ENCODE peak calls at places on chromosomes 12 and 14, in four cellular contexts. D is AML-193, K is A549, O is stromal cell of bone marrow. P is an unnamed sample.

GRCh38 chr14:75375983-75376382 is 51.8 kb upstream of the JDP2 start:
- DNase-seq in O (no peak), K (no peak), D (no peak), P (no peak)

GRCh38 chr14:55915464-55915863 is 202.7 kb upstream of the PELI2 start:
- DNase-seq in D (no peak), O (no peak), K (no peak), P (no peak)

GRCh38 chr12:3273409-3273853 is 196.3 kb downstream of the TSPAN9 start:
- DNase-seq in D (no peak), K (peak), O (no peak), P (no peak)

GRCh38 chr12:71873821-71874220 is 34.3 kb downstream of the TBC1D15 start:
- DNase-seq in K (no peak), D (no peak), O (no peak), P (no peak)

GRCh38 chr12:109761631-109761950 is 48.0 kb downstream of the FAM222A start:
- DNase-seq in O (no peak), K (no peak), D (no peak), P (no peak)

GRCh38 chr14:87896393-87897380 is 96.3 kb downstream of the GALC start:
- DNase-seq in D (peak), K (peak), O (peak), P (peak)

GRCh38 chr12:31226639-31227038 is 99.3 kb downstream of the SINHCAF start:
- DNase-seq in O (no peak), K (no peak), D (no peak), P (no peak)

GRCh38 chr12:47032644-47033043 is 46.8 kb upstream of the PCED1B start:
- DNase-seq in K (no peak), D (peak), O (peak), P (no peak)

GRCh38 chr14:79018846-79019245 is 848.7 kb downstream of the NRXN3 start:
- DNase-seq in D (no peak), O (peak), K (no peak), P (no peak)

GRCh38 chr14:61229475-61229888 is 51.7 kb downstream of the TMEM30B start:
- DNase-seq in D (no peak), K (no peak), O (no peak), P (no peak)

GRCh38 chr12:84502907-84503787 is 409.5 kb downstream of the SLC6A15 start:
- DNase-seq in K (peak), O (peak), D (peak), P (no peak)

GRCh38 chr12:128510527-128510926 is 243.6 kb downstream of the TMEM132C start:
- DNase-seq in K (no peak), D (no peak), O (no peak), P (no peak)

GRCh38 chr14:38481939-38482678 is 226.2 kb upstream of the CLEC14A start:
- DNase-seq in O (peak), K (no peak), D (no peak), P (no peak)

GRCh38 chr12:107759410-107759809 is 1.5 kb downstream of the PRDM4 start:
- DNase-seq in O (peak), K (peak), D (peak), P (no peak)

GRCh38 chr12:9872743-9873142 is 3.6 kb upstream of the CLEC2B start:
- DNase-seq in D (no peak), O (no peak), K (no peak), P (no peak)

GRCh38 chr12:52821826-52822660 is 8.1 kb upstream of the KRT4 start:
- DNase-seq in K (peak), O (no peak), D (no peak), P (no peak)

GRCh38 chr12:58176296-58176869 is 235.0 kb downstream of the ATP23 start:
- DNase-seq in O (peak), D (peak), K (peak), P (peak)

GRCh38 chr12:99087278-99087677 is 442.2 kb downstream of the APAF1 start:
- DNase-seq in O (no peak), D (no peak), K (no peak), P (no peak)

GRCh38 chr12:12194206-12194605 is 72.6 kb downstream of the LRP6 start:
- DNase-seq in O (peak), K (peak), D (no peak), P (no peak)

GRCh38 chr14:35689000-35689460 is 120.1 kb downstream of the RALGAPA1 start:
- DNase-seq in O (no peak), K (no peak), D (no peak), P (no peak)

GRCh38 chr14:26531894-26532293 is 65.9 kb downstream of the NOVA1 start:
- DNase-seq in D (no peak), K (peak), O (peak), P (no peak)

GRCh38 chr12:90712671-90713070 is 242.3 kb downstream of the CCER1 start:
- DNase-seq in D (no peak), O (no peak), K (no peak), P (no peak)

GRCh38 chr12:58502857-58503256 is 417.4 kb downstream of the LRIG3 start:
- DNase-seq in D (no peak), O (no peak), K (no peak), P (no peak)

GRCh38 chr12:13179159-13180074 is 17.1 kb upstream of the EMP1 start:
- DNase-seq in D (peak), K (peak), O (no peak), P (no peak)

GRCh38 chr12:67910360-67911292 is 78.6 kb upstream of the IFNG-AS1 start:
- DNase-seq in K (peak), D (no peak), O (peak), P (no peak)

GRCh38 chr14:74190910-74191575 is 48.2 kb upstream of the VSX2 start:
- DNase-seq in K (no peak), D (no peak), O (no peak), P (no peak)

GRCh38 chr12:114733919-114734318 is 49.9 kb upstream of the TBX3 start:
- DNase-seq in D (no peak), K (no peak), O (no peak), P (no peak)